ENCODE peak calls at places on chromosomes 2 and 18, in four cellular contexts. G, X, T and S are unnamed samples.

GRCh38 chr2:3611611-3612010 is 16.7 kb downstream of the COLEC11 start:
- DNase-seq in G (no peak), X (no peak), T (no peak), S (no peak)

GRCh38 chr2:218430721-218431120 is 11.8 kb downstream of the VIL1 start:
- DNase-seq in G (no peak), X (no peak), T (no peak), S (no peak)

GRCh38 chr2:8431446-8432125 is 250.3 kb upstream of the ID2 start:
- DNase-seq in G (peak; percentile 31), X (no peak), T (no peak), S (no peak)

GRCh38 chr2:126175222-126175621 is 480.7 kb upstream of the GYPC start:
- DNase-seq in G (no peak), X (no peak), T (no peak), S (no peak)

GRCh38 chr18:58161659-58162058 is 117.6 kb downstream of the NEDD4L start:
- DNase-seq in G (no peak), X (no peak), T (no peak), S (no peak)

GRCh38 chr2:223604231-223604630 is 2.1 kb upstream of the SCG2 start:
- DNase-seq in G (no peak), X (no peak), T (no peak), S (no peak)

GRCh38 chr2:106028192-106028591 is 165.9 kb downstream of the UXS1 start:
- DNase-seq in G (peak; percentile 43), X (no peak), T (no peak), S (no peak)

GRCh38 chr2:101103846-101104245 is 47.3 kb downstream of the TBC1D8 start:
- DNase-seq in G (no peak), X (no peak), T (no peak), S (no peak)

GRCh38 chr2:25305809-25306208 is 35.9 kb downstream of the DNMT3A start:
- DNase-seq in G (no peak), X (no peak), T (no peak), S (peak; percentile 99)

GRCh38 chr2:201955702-201956141 is 77.9 kb upstream of the FZD7 start:
- DNase-seq in G (no peak), X (no peak), T (no peak), S (no peak)

GRCh38 chr2:70703900-70704549 is 64.0 kb downstream of the ADD2 start:
- DNase-seq in G (peak; percentile 29), X (no peak), T (no peak), S (no peak)

GRCh38 chr2:180662555-180662954 is 317.9 kb upstream of the UBE2E3 start:
- DNase-seq in G (no peak), X (no peak), T (no peak), S (no peak)

GRCh38 chr2:236250909-236251579 is 13.2 kb downstream of the ASB18 start:
- DNase-seq in G (no peak), X (peak; percentile 38), T (no peak), S (no peak)

GRCh38 chr2:25001329-25001637 is 29.5 kb upstream of the DNAJC27 start:
- DNase-seq in G (no peak), X (no peak), T (no peak), S (no peak)

GRCh38 chr2:99860720-99861375 is 281.5 kb downstream of the AFF3 start:
- DNase-seq in G (no peak), X (no peak), T (no peak), S (no peak)